ENCODE peak calls at places on chromosomes 3 and 15, in eight cellular contexts. G, S, U, Q, L, W, E and Y are unnamed samples. For H3K4me1, the result is how much of the 10 kb centered on the place peaks cover.

GRCh38 chr15:40941528-40942336 is 11.5 kb upstream of the CHAC1 start:
- DNase-seq in E (peak), W (peak), L (peak), G (no peak), U (peak), S (peak), Q (peak), Y (peak)

GRCh38 chr3:188470508-188471130 is 316.7 kb downstream of the LPP start:
- DNase-seq in W (no peak), Q (no peak), E (no peak), G (no peak), S (no peak), L (no peak), U (no peak), Y (no peak)

GRCh38 chr3:124780356-124780755 is 50.1 kb downstream of the UMPS start:
- DNase-seq in L (peak), S (peak), G (no peak), U (peak), W (peak), E (no peak), Q (peak), Y (no peak)

GRCh38 chr3:48661501-48662139 is 1.1 kb downstream of the CELSR3 start:
- DNase-seq in G (no peak), L (peak), S (peak), Q (peak), U (no peak), E (peak), W (peak), Y (peak)

GRCh38 chr3:134693804-134694203 is 43.0 kb upstream of the KY start:
- DNase-seq in L (no peak), S (no peak), U (no peak), E (no peak), G (no peak), W (no peak), Q (no peak), Y (no peak)

GRCh38 chr3:127141921-127142730 is 50.8 kb upstream of the PRR23E start:
- DNase-seq in G (no peak), E (no peak), S (peak), Q (no peak), W (peak), L (no peak), U (no peak), Y (peak)

GRCh38 chr15:39961051-39961450 is 27.1 kb downstream of the EIF2AK4 start:
- DNase-seq in G (no peak), W (no peak), E (no peak), S (no peak), U (no peak), Q (no peak), L (no peak), Y (no peak)

GRCh38 chr3:105238367-105238766 is 128.3 kb upstream of the ALCAM start:
- DNase-seq in S (no peak), Q (no peak), L (no peak), G (no peak), U (no peak), E (no peak), W (no peak), Y (no peak)

GRCh38 chr3:135412475-135412874 is 553.1 kb upstream of the PPP2R3A start:
- DNase-seq in Q (no peak), W (no peak), G (no peak), E (no peak), U (no peak), L (no peak), S (no peak), Y (no peak)

GRCh38 chr15:24955549-24955929 is 752 bp downstream of the SNRPN start:
- DNase-seq in Q (no peak), W (no peak), L (peak), U (peak), E (no peak), G (no peak), S (peak), Y (peak)

GRCh38 chr3:154018100-154018696 is 103.0 kb upstream of the ARHGEF26 start:
- DNase-seq in E (peak), U (no peak), G (peak), Q (no peak), S (no peak), L (no peak), W (peak), Y (no peak)

GRCh38 chr3:172125963-172126403 is 86.6 kb downstream of the FNDC3B start:
- DNase-seq in W (peak), U (peak), E (no peak), L (no peak), S (peak), G (no peak), Q (peak), Y (no peak)

GRCh38 chr3:185807455-185808068 is 17.3 kb downstream of the IGF2BP2 start:
- DNase-seq in U (no peak), Q (no peak), L (no peak), S (no peak), G (peak), W (no peak), E (no peak), Y (no peak)

GRCh38 chr15:78415284-78415683 is 22.7 kb upstream of the IREB2 start:
- DNase-seq in L (no peak), Q (no peak), U (no peak), E (peak), G (peak), W (no peak), S (peak), Y (no peak)

GRCh38 chr3:133547432-133548041 is 25.9 kb upstream of the CDV3 start:
- DNase-seq in L (peak), G (no peak), Q (no peak), U (no peak), E (no peak), S (peak), W (no peak), Y (no peak)

GRCh38 chr3:34106879-34107278 is 308.4 kb downstream of the PDCD6IP start:
- DNase-seq in Q (no peak), S (no peak), G (peak), U (no peak), W (peak), L (no peak), E (peak), Y (no peak)

GRCh38 chr3:66449411-66449931 is 51.4 kb downstream of the LRIG1 start:
- DNase-seq in L (no peak), G (no peak), U (no peak), E (no peak), W (no peak), S (peak), Q (no peak), Y (no peak)

GRCh38 chr3:140152851-140153640 is 218.1 kb downstream of the CLSTN2 start:
- DNase-seq in U (no peak), S (no peak), W (no peak), Q (no peak), L (peak), E (no peak), G (no peak), Y (no peak)

GRCh38 chr15:99163271-99164062 is 58.6 kb downstream of the SYNM start:
- DNase-seq in E (no peak), S (no peak), U (no peak), W (no peak), L (no peak), G (no peak), Q (no peak), Y (no peak)

GRCh38 chr3:39011191-39011736 is 40.5 kb downstream of the SCN11A start:
- DNase-seq in S (no peak), Q (no peak), U (no peak), W (no peak), L (no peak), G (no peak), E (no peak), Y (no peak)

GRCh38 chr15:48176097-48176496 is 2.0 kb downstream of the MYEF2 start:
- DNase-seq in W (no peak), E (no peak), S (no peak), Q (no peak), G (no peak), U (no peak), L (no peak), Y (no peak)

GRCh38 chr15:58934114-58934447 is 602 bp upstream of the SLTM start:
- DNase-seq in L (no peak), S (no peak), Q (no peak), U (no peak), W (no peak), E (no peak), G (no peak), Y (no peak)

GRCh38 chr3:159266779-159267178 is 464.9 kb downstream of the MFSD1 start:
- DNase-seq in Q (no peak), U (no peak), W (no peak), S (no peak), G (peak), L (no peak), E (peak), Y (peak)

GRCh38 chr3:128610671-128611070 is 39.9 kb downstream of the RPN1 start:
- DNase-seq in G (no peak), Q (no peak), E (no peak), W (no peak), S (no peak), L (no peak), U (no peak), Y (no peak)

GRCh38 chr15:62334581-62334980 is 169.5 kb upstream of the C2CD4B start:
- DNase-seq in Q (no peak), U (no peak), G (no peak), E (no peak), W (no peak), S (no peak), L (no peak), Y (no peak)

GRCh38 chr3:120039642-120040610 is 54.3 kb downstream of the GSK3B start:
- DNase-seq in G (peak), Q (no peak), U (no peak), E (peak), L (no peak), W (no peak), S (no peak), Y (no peak)

GRCh38 chr15:100002091-100002620 is 268.9 kb upstream of the LYSMD4 start:
- DNase-seq in Q (no peak), U (no peak), W (no peak), E (no peak), L (no peak), G (no peak), S (no peak), Y (no peak)

GRCh38 chr3:89740881-89741177 is 633.4 kb downstream of the EPHA3 start:
- DNase-seq in S (no peak), G (no peak), W (no peak), U (no peak), E (no peak), L (no peak), Q (no peak), Y (no peak)

GRCh38 chr15:70976856-70977255 is 84.2 kb downstream of the LRRC49 start:
- DNase-seq in L (no peak), G (no peak), Q (no peak), W (no peak), U (no peak), S (no peak), E (no peak), Y (no peak)

GRCh38 chr3:119579366-119580147 is at the start of gene ADPRH:
- DNase-seq in L (peak), Q (peak), U (peak), E (peak), W (peak), G (peak), S (peak), Y (peak)

GRCh38 chr3:64846009-64846408 is 158.2 kb upstream of the ADAMTS9 start:
- DNase-seq in E (no peak), S (no peak), U (no peak), W (no peak), Q (no peak), G (no peak), L (no peak), Y (no peak)

GRCh38 chr15:74240002-74240568 is 4.0 kb downstream of the CCDC33 start:
- DNase-seq in L (peak), W (peak), G (peak), S (peak), Q (peak), U (peak), E (no peak), Y (peak)

GRCh38 chr3:110478377-110479054 is 593.1 kb upstream of the NECTIN3 start:
- DNase-seq in S (no peak), L (no peak), U (no peak), W (no peak), Q (no peak), E (no peak), G (no peak), Y (no peak)

DNA sequence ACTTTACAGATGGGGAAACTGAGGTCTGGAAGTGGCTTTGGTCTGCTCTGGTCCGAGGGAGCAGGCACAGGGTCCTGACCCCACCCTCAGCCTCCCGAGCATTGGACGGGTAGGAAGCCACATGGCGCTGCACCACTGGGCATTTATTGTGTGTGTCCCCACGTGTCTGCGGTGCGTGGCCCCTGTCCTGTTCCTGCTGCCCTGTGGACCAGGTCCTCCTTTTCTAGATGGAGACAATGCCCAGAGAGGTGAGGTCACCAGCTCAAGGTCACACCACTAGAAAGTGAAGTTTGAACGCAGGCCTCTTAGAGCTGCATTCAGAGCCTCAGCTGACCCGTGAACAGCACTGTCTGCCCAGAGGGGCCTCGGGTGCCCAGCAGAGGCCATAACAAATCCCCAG is 26.8 kb downstream of the DUSP7 start:
- DNase-seq in L (no peak), S (no peak), G (no peak), U (no peak), Q (no peak), E (no peak), W (no peak), Y (no peak)
- H3K4me1 ChIP-seq in L (under half), S (under half), G (under half), U (half or more), Q (under half), E (under half), W (under half), Y (under half)

GRCh38 chr3:42190701-42191442 is 75.1 kb downstream of the CCK start:
- DNase-seq in U (peak), E (peak), L (peak), S (peak), Q (peak), G (peak), W (peak), Y (peak)
- TF ChIP-seq POLR2A in U (no peak), E (no peak), L (no peak), S (no peak), Q (no peak), G (no peak), W (no peak), Y (no peak)

DNA sequence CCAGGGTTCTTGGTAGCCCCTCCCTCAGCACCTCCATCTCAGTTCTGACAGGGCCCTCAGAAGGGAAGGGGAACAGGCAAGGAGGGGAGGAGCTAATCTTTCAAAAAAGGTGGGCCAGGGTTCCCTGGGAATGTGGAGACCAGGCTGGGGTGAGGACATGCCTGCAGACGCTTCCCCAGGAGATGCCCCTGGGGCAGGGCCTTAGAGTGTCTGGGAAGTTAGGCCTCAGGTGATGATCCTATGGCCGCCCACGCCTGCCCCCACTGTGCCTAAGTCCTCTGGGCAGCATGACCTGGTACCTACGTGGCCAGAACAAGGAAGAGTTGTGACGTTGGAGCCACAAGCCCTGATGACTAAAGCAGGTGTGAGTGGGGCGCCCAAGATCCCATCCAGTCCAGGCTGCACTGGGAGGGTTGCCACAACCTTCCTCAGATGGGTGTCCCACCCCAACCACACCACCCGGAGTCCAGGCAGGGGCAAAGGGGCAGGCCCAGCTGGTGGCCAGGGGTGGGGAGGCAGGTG is 3.9 kb upstream of the SEMA3B start:
- DNase-seq in L (peak), W (peak), E (no peak), Q (no peak), G (peak), S (no peak), U (no peak), Y (peak)
- H3K4me1 ChIP-seq in L (half or more), W (half or more), E (under half), Q (half or more), G (half or more), S (half or more), U (half or more), Y (half or more)

GRCh38 chr15:89690276-89691218 is at the start of the genes PEX11A and WDR93:
- DNase-seq in Q (peak), E (no peak), W (peak), S (peak), L (peak), G (peak), U (peak), Y (peak)
- TF ChIP-seq POLR2A in Q (no peak), E (no peak), W (peak), S (no peak), L (peak), G (peak), U (peak), Y (peak)